ENCODE peak calls at places on chromosomes 1 and 21, in six cellular contexts. V is WTC11; L is activated naive CD4-positive, alpha-beta T cell; F is HuH-7.5; H is foreskin keratinocyte; P is retina. Y is an unnamed sample.

GRCh38 chr21:21146587-21147373 is 148.6 kb downstream of the NCAM2 start:
- DNase-seq in L (no peak), H (no peak), P (no peak), F (peak), V (no peak), Y (no peak)

GRCh38 chr1:167409183-167409582 is 109.1 kb downstream of the CD247 start:
- DNase-seq in F (no peak), P (no peak), L (no peak), H (peak), V (no peak), Y (no peak)

GRCh38 chr1:195158091-195158490 is 1450.1 kb downstream of the KCNT2 start:
- DNase-seq in F (no peak), P (no peak), V (no peak), H (no peak), L (no peak), Y (no peak)

GRCh38 chr1:172883387-172883791 is 167.4 kb downstream of the TNFSF18 start:
- DNase-seq in P (no peak), L (no peak), H (no peak), V (no peak), F (no peak), Y (no peak)

GRCh38 chr1:35558374-35559316 is 1.0 kb downstream of the NCDN start:
- DNase-seq in L (no peak), H (no peak), V (peak), F (no peak), P (peak), Y (peak)

GRCh38 chr1:13899856-13900255 is 199.9 kb downstream of the PRDM2 start:
- DNase-seq in L (no peak), P (no peak), H (peak), V (no peak), F (no peak), Y (no peak)

GRCh38 chr1:70685300-70686286 is 274.5 kb downstream of the CTH start:
- DNase-seq in V (peak), L (no peak), P (peak), H (peak), F (no peak), Y (peak)

GRCh38 chr1:74343191-74343590 is 108.0 kb downstream of the TNNI3K start:
- DNase-seq in P (peak), H (no peak), F (no peak), L (no peak), V (peak), Y (peak)

GRCh38 chr1:99634971-99635624 is 10.8 kb upstream of the PALMD start:
- DNase-seq in H (no peak), V (no peak), F (no peak), P (no peak), L (no peak), Y (no peak)

Y was measured in WERI-Rb-1.